ENCODE peak calls at places on chromosome 22, in five cellular contexts. One of them, this sample, is unnamed.

GRCh38 chr22:24952837-24953293 is 349 bp downstream of the KIAA1671 start:
- DNase-seq in spleen: peak
- DNase-seq in left ventricle myocardium inferior: peak
- DNase-seq in GM12865: no peak
- DNase-seq in HepG2: peak
- DNase-seq in this sample: peak

GRCh38 chr22:47207387-47207786 is 444.9 kb downstream of the TBC1D22A start:
- DNase-seq in spleen: peak
- DNase-seq in left ventricle myocardium inferior: no peak
- DNase-seq in GM12865: no peak
- DNase-seq in HepG2: no peak
- DNase-seq in this sample: no peak

GRCh38 chr22:19143967-19144400 is 467 bp downstream of the ESS2 start:
- DNase-seq in spleen: peak
- DNase-seq in left ventricle myocardium inferior: no peak
- DNase-seq in GM12865: peak
- DNase-seq in HepG2: no peak
- DNase-seq in this sample: peak

GRCh38 chr22:33090836-33091235 is 32.7 kb upstream of the SYN3 start:
- DNase-seq in spleen: no peak
- DNase-seq in left ventricle myocardium inferior: no peak
- DNase-seq in GM12865: no peak
- DNase-seq in HepG2: no peak
- DNase-seq in this sample: no peak

GRCh38 chr22:37140686-37141323 is 8.9 kb downstream of the IL2RB start:
- DNase-seq in spleen: no peak
- DNase-seq in left ventricle myocardium inferior: no peak
- DNase-seq in GM12865: no peak
- DNase-seq in HepG2: no peak
- DNase-seq in this sample: no peak

GRCh38 chr22:28009272-28009827 is 90.3 kb upstream of the PITPNB start:
- DNase-seq in spleen: peak
- DNase-seq in left ventricle myocardium inferior: peak
- DNase-seq in GM12865: peak
- DNase-seq in HepG2: peak
- DNase-seq in this sample: peak

GRCh38 chr22:34102633-34103032 is 182.4 kb upstream of the LARGE1 start:
- DNase-seq in spleen: no peak
- DNase-seq in left ventricle myocardium inferior: no peak
- DNase-seq in GM12865: no peak
- DNase-seq in HepG2: no peak
- DNase-seq in this sample: no peak

GRCh38 chr22:36022162-36022561 is 6.5 kb downstream of the RBFOX2 start:
- DNase-seq in spleen: no peak
- DNase-seq in left ventricle myocardium inferior: no peak
- DNase-seq in GM12865: no peak
- DNase-seq in HepG2: no peak
- DNase-seq in this sample: peak

GRCh38 chr22:49017769-49018330 is 809.8 kb downstream of the BRD1 start:
- DNase-seq in spleen: peak
- DNase-seq in left ventricle myocardium inferior: no peak
- DNase-seq in GM12865: no peak
- DNase-seq in HepG2: no peak
- DNase-seq in this sample: no peak

GRCh38 chr22:33438273-33438672 is 380.1 kb upstream of the SYN3 start:
- DNase-seq in spleen: no peak
- DNase-seq in left ventricle myocardium inferior: no peak
- DNase-seq in GM12865: peak
- DNase-seq in HepG2: no peak
- DNase-seq in this sample: peak

GRCh38 chr22:20957691-20958440 is 9.2 kb upstream of the AIFM3 start:
- DNase-seq in spleen: peak
- DNase-seq in left ventricle myocardium inferior: peak
- DNase-seq in GM12865: peak
- DNase-seq in HepG2: no peak
- DNase-seq in this sample: peak

GRCh38 chr22:48722661-48723060 is 1105.0 kb downstream of the BRD1 start:
- DNase-seq in spleen: peak
- DNase-seq in left ventricle myocardium inferior: peak
- DNase-seq in GM12865: no peak
- DNase-seq in HepG2: no peak
- DNase-seq in this sample: no peak

GRCh38 chr22:50059185-50059880 is 1.2 kb upstream of the TTLL8 start:
- DNase-seq in spleen: no peak
- DNase-seq in left ventricle myocardium inferior: no peak
- DNase-seq in GM12865: no peak
- DNase-seq in HepG2: peak
- DNase-seq in this sample: peak

GRCh38 chr22:37782340-37783168 is 25.2 kb upstream of the GCAT start:
- DNase-seq in spleen: no peak
- DNase-seq in left ventricle myocardium inferior: no peak
- DNase-seq in GM12865: no peak
- DNase-seq in HepG2: peak
- DNase-seq in this sample: peak

GRCh38 chr22:19811811-19812771 is 42.6 kb downstream of the GNB1L start:
- DNase-seq in spleen: peak
- DNase-seq in left ventricle myocardium inferior: no peak
- DNase-seq in GM12865: no peak
- DNase-seq in HepG2: no peak
- DNase-seq in this sample: no peak

GRCh38 chr22:36220457-36220921 is 18.8 kb downstream of the APOL2 start:
- DNase-seq in spleen: no peak
- DNase-seq in left ventricle myocardium inferior: no peak
- DNase-seq in GM12865: no peak
- DNase-seq in HepG2: no peak
- DNase-seq in this sample: peak

GRCh38 chr22:37607912-37608476 is 640 bp upstream of the GGA1 start:
- DNase-seq in spleen: no peak
- DNase-seq in left ventricle myocardium inferior: no peak
- DNase-seq in GM12865: no peak
- DNase-seq in HepG2: no peak
- DNase-seq in this sample: no peak

GRCh38 chr22:44930016-44930710 is 79.6 kb downstream of the PHF21B start:
- DNase-seq in spleen: no peak
- DNase-seq in left ventricle myocardium inferior: peak
- DNase-seq in GM12865: no peak
- DNase-seq in HepG2: no peak
- DNase-seq in this sample: no peak

GRCh38 chr22:47898946-47899345 is 1136.5 kb downstream of the TBC1D22A start:
- DNase-seq in spleen: no peak
- DNase-seq in left ventricle myocardium inferior: no peak
- DNase-seq in GM12865: no peak
- DNase-seq in HepG2: no peak
- DNase-seq in this sample: no peak

GRCh38 chr22:48717883-48718817 is 1109.5 kb downstream of the BRD1 start:
- DNase-seq in spleen: peak
- DNase-seq in left ventricle myocardium inferior: peak
- DNase-seq in GM12865: no peak
- DNase-seq in HepG2: no peak
- DNase-seq in this sample: no peak

GRCh38 chr22:44701824-44702478 is at the start of gene PRR5:
- DNase-seq in spleen: peak
- DNase-seq in left ventricle myocardium inferior: peak
- DNase-seq in GM12865: peak
- DNase-seq in HepG2: peak
- DNase-seq in this sample: peak

GRCh38 chr22:49323751-49324415 is 503.8 kb downstream of the BRD1 start:
- DNase-seq in spleen: peak
- DNase-seq in left ventricle myocardium inferior: no peak
- DNase-seq in GM12865: no peak
- DNase-seq in HepG2: no peak
- DNase-seq in this sample: no peak

GRCh38 chr22:50292643-50293440 is 14.6 kb downstream of the PLXNB2 start:
- DNase-seq in spleen: no peak
- DNase-seq in left ventricle myocardium inferior: no peak
- DNase-seq in GM12865: peak
- DNase-seq in HepG2: no peak
- DNase-seq in this sample: no peak

GRCh38 chr22:46679711-46680269 is 58.3 kb downstream of the CERK start:
- DNase-seq in spleen: no peak
- DNase-seq in left ventricle myocardium inferior: no peak
- DNase-seq in GM12865: no peak
- DNase-seq in HepG2: no peak
- DNase-seq in this sample: no peak

GRCh38 chr22:45246060-45246985 is 5.6 kb upstream of the KIAA0930 start:
- DNase-seq in spleen: no peak
- DNase-seq in left ventricle myocardium inferior: no peak
- DNase-seq in GM12865: no peak
- DNase-seq in HepG2: peak
- DNase-seq in this sample: peak

GRCh38 chr22:29331213-29331612 is 15.7 kb upstream of the RASL10A start:
- DNase-seq in spleen: no peak
- DNase-seq in left ventricle myocardium inferior: no peak
- DNase-seq in GM12865: no peak
- DNase-seq in HepG2: no peak
- DNase-seq in this sample: no peak

GRCh38 chr22:27303718-27304117 is 497.8 kb downstream of the MN1 start:
- DNase-seq in spleen: no peak
- DNase-seq in left ventricle myocardium inferior: no peak
- DNase-seq in GM12865: no peak
- DNase-seq in HepG2: no peak
- DNase-seq in this sample: no peak

GRCh38 chr22:26172389-26172990 is 3.2 kb downstream of the SEZ6L start:
- DNase-seq in spleen: no peak
- DNase-seq in left ventricle myocardium inferior: no peak
- DNase-seq in GM12865: peak
- DNase-seq in HepG2: peak
- DNase-seq in this sample: peak

GRCh38 chr22:36300396-36301212 is 47.7 kb downstream of the APOL1 start:
- DNase-seq in spleen: no peak
- DNase-seq in left ventricle myocardium inferior: no peak
- DNase-seq in GM12865: no peak
- DNase-seq in HepG2: no peak
- DNase-seq in this sample: no peak

DNA sequence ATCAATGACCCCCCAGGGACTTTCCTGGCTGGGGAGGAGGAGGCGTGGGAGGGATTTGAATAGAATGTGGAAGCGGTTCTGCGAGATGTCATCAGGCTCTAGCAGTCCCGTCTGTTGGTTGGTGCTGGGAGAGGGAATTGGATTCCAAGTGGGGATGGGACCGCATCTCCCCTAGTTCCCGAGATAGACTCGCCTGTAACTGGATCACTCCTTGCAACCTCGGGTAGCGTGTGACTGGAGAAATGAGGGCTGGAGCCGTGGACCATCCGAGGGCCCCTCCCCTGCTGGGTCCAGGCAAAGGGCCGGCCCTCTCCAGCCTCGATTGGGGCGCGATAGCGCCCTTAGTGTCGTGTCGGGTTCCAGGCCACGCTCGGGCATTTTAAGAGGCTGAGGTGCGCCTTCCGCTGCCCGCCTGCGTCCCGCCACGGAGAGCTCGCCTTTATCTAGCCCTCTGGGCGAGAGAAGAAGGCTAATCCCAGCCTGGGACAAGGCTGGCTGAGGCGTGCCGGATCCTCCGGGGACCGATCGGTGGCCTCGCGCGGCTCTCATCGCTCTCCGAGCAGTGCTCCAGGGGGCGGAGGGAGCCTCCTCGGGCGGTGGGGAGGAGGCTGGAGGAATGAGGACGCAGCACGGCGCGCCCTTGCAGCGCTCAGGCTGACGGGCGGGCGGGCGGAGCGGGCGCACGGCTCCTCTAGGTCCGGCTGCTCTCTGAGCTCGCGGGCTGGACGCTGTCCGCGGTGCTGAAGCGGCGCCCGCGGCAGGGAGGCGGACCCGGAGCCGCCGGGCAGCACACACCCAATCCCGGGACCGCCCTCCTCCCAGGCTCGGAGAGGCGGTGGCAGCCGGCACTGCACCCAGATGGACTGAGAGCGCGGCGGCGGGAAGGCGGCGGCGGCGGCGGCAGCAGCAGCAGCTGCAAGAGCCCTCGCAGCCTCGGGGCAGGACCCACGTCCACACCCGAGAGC is 107.8 kb downstream of the OSBP2 start:
- DNase-seq in spleen: peak
- DNase-seq in left ventricle myocardium inferior: peak
- DNase-seq in GM12865: peak
- DNase-seq in HepG2: peak
- DNase-seq in this sample: peak
- TF ChIP-seq CTCF in spleen: peak
- TF ChIP-seq CTCF in left ventricle myocardium inferior: peak
- TF ChIP-seq CTCF in GM12865: no peak
- TF ChIP-seq CTCF in HepG2: peak
- TF ChIP-seq CTCF in this sample: no peak

DNA sequence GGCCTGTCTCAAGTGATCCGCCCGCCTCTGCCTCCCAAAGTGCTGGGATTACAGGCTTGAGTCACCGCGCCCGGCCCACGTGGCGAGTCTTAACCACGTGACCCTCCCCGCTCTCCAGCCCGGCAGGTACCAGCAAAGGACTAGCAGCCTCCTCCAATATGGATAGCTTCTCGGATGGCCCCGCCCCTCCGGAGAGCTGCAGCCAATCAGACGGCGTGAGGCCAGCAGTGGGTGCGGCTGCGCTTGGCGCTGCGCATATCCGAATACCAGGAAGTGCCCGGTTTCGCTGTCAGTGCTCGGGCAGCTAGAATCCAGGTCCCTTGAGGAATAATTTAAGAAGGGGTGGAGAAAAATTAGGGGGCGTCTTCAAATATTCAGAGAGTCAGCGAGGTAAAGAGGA is 14.7 kb upstream of the PISD start:
- DNase-seq in spleen: peak
- DNase-seq in left ventricle myocardium inferior: peak
- DNase-seq in GM12865: peak
- DNase-seq in HepG2: no peak
- DNase-seq in this sample: peak
- H3K4me3 ChIP-seq in spleen: peak
- H3K4me3 ChIP-seq in left ventricle myocardium inferior: peak
- H3K4me3 ChIP-seq in GM12865: peak
- H3K4me3 ChIP-seq in HepG2: no peak
- H3K4me3 ChIP-seq in this sample: peak

GRCh38 chr22:22508274-22509176 is at the start of gene ZNF280B:
- DNase-seq in spleen: peak
- DNase-seq in left ventricle myocardium inferior: peak
- DNase-seq in GM12865: peak
- DNase-seq in HepG2: peak
- DNase-seq in this sample: peak
- TF ChIP-seq CTCF in spleen: peak
- TF ChIP-seq CTCF in left ventricle myocardium inferior: peak
- TF ChIP-seq CTCF in GM12865: peak
- TF ChIP-seq CTCF in HepG2: peak
- TF ChIP-seq CTCF in this sample: peak

GRCh38 chr22:42996646-42997365 is 18.1 kb downstream of the PACSIN2 start:
- DNase-seq in spleen: no peak
- DNase-seq in left ventricle myocardium inferior: no peak
- DNase-seq in GM12865: no peak
- DNase-seq in HepG2: no peak
- DNase-seq in this sample: peak

GRCh38 chr22:42992886-42993479 is 22.0 kb downstream of the PACSIN2 start:
- DNase-seq in spleen: no peak
- DNase-seq in left ventricle myocardium inferior: no peak
- DNase-seq in GM12865: no peak
- DNase-seq in HepG2: no peak
- DNase-seq in this sample: no peak

GRCh38 chr22:42993651-42994275 is 21.2 kb downstream of the PACSIN2 start:
- DNase-seq in spleen: no peak
- DNase-seq in left ventricle myocardium inferior: no peak
- DNase-seq in GM12865: no peak
- DNase-seq in HepG2: peak
- DNase-seq in this sample: peak

GRCh38 chr22:42994276-42994916 is 20.6 kb downstream of the PACSIN2 start:
- DNase-seq in spleen: no peak
- DNase-seq in left ventricle myocardium inferior: no peak
- DNase-seq in GM12865: no peak
- DNase-seq in HepG2: peak
- DNase-seq in this sample: no peak

GRCh38 chr22:42994917-42995562 is 19.9 kb downstream of the PACSIN2 start:
- DNase-seq in spleen: no peak
- DNase-seq in left ventricle myocardium inferior: no peak
- DNase-seq in GM12865: peak
- DNase-seq in HepG2: peak
- DNase-seq in this sample: peak
- H3K4me3 ChIP-seq in spleen: no peak
- H3K4me3 ChIP-seq in left ventricle myocardium inferior: peak
- H3K4me3 ChIP-seq in GM12865: no peak
- H3K4me3 ChIP-seq in HepG2: peak
- H3K4me3 ChIP-seq in this sample: peak